ENCODE peak calls at places on chromosomes 2 and 18, in eight cellular contexts. D is osteoblast, Q is ovary, P is H7, U is kidney, Y is NCI-H69, T is COR-L47, S is activated T-helper 1 cell treated with Interleukin-2 at 50 U/mL for 16 hours. L is an unnamed sample.

GRCh38 chr2:27752551-27753237 is 18.8 kb upstream of the MRPL33 start:
- DNase-seq in T (peak), S (no peak), Y (peak), U (no peak), Q (no peak), P (peak), D (no peak), L (no peak)

GRCh38 chr2:1010373-1011017 is 59.8 kb downstream of the SNTG2 start:
- DNase-seq in D (no peak), T (peak), U (no peak), Q (no peak), Y (peak), P (no peak), S (no peak), L (no peak)

GRCh38 chr2:203629699-203630098 is 76.7 kb upstream of the CD28 start:
- DNase-seq in T (no peak), Y (no peak), P (no peak), S (no peak), D (no peak), U (no peak), Q (no peak), L (no peak)

GRCh38 chr2:67065046-67065445 is 332.1 kb upstream of the ETAA1 start:
- DNase-seq in Q (no peak), D (no peak), S (no peak), Y (no peak), T (no peak), P (no peak), U (no peak), L (peak)

GRCh38 chr2:29841386-29842004 is 79.9 kb downstream of the ALK start:
- DNase-seq in S (no peak), P (peak), Q (peak), Y (peak), T (no peak), D (no peak), U (no peak), L (peak)

GRCh38 chr2:71722286-71722685 is 268.9 kb downstream of the DYSF start:
- DNase-seq in Y (no peak), S (no peak), P (no peak), Q (no peak), T (no peak), U (no peak), D (no peak), L (no peak)

GRCh38 chr2:233247744-233248143 is 3.7 kb upstream of the ATG16L1 start:
- DNase-seq in T (no peak), S (peak), P (no peak), Q (no peak), Y (peak), D (no peak), U (no peak), L (no peak)

GRCh38 chr2:43436431-43436830 is 159.4 kb downstream of the THADA start:
- DNase-seq in U (no peak), Y (no peak), P (no peak), T (no peak), Q (no peak), D (no peak), S (no peak), L (no peak)

GRCh38 chr2:215831296-215831913 is 181.9 kb downstream of the MREG start:
- DNase-seq in S (no peak), T (no peak), P (no peak), Y (no peak), D (no peak), U (no peak), Q (peak), L (peak)

GRCh38 chr2:84880645-84881521 is at the start of gene TRABD2A:
- DNase-seq in S (no peak), Q (peak), U (peak), P (peak), D (peak), T (no peak), Y (peak), L (no peak)

GRCh38 chr18:55539240-55539639 is 48.8 kb downstream of the TCF4 start:
- DNase-seq in Q (no peak), D (no peak), S (no peak), P (no peak), U (no peak), T (no peak), Y (no peak), L (no peak)

GRCh38 chr2:41222593-41222992 is 770.7 kb upstream of the SLC8A1 start:
- DNase-seq in P (no peak), U (no peak), D (no peak), T (no peak), Y (peak), S (no peak), Q (no peak), L (no peak)

GRCh38 chr18:23784811-23785245 is 95.6 kb downstream of the LAMA3 start:
- DNase-seq in Y (peak), S (no peak), T (no peak), U (no peak), Q (no peak), P (no peak), D (peak), L (no peak)

GRCh38 chr2:73594241-73594640 is 48.0 kb downstream of the NAT8 start:
- DNase-seq in P (no peak), S (no peak), T (no peak), Q (no peak), D (no peak), Y (no peak), U (no peak), L (no peak)

GRCh38 chr2:70938580-70938938 is 2.9 kb downstream of the ATP6V1B1 start:
- DNase-seq in T (no peak), Q (no peak), U (no peak), S (no peak), D (no peak), P (no peak), Y (no peak), L (no peak)

GRCh38 chr2:144459937-144460336 is 60.0 kb downstream of the ZEB2 start:
- DNase-seq in Y (no peak), U (no peak), D (peak), Q (no peak), T (no peak), S (no peak), P (no peak), L (no peak)

GRCh38 chr18:37341473-37342086 is 224.0 kb downstream of the CELF4 start:
- DNase-seq in Y (peak), T (no peak), S (no peak), P (no peak), D (no peak), U (no peak), Q (no peak), L (no peak)

GRCh38 chr18:26981373-26982082 is 116.0 kb upstream of the AQP4 start:
- DNase-seq in Y (peak), T (peak), D (no peak), P (no peak), Q (no peak), U (no peak), S (no peak), L (no peak)

GRCh38 chr2:45173513-45173912 is 164.3 kb upstream of the SIX2 start:
- DNase-seq in S (no peak), Y (no peak), D (peak), U (no peak), P (no peak), T (no peak), Q (no peak), L (no peak)

GRCh38 chr2:237154050-237154638 is 68.5 kb downstream of the COPS8 start:
- DNase-seq in Y (peak), T (peak), D (no peak), U (no peak), S (peak), P (peak), Q (peak), L (no peak)

L was measured in uterus.